ENCODE peak calls at places on chromosomes 5 and 9, in eight cellular contexts. R is stromal cell of bone marrow; W is cerebellar nuclear complex; S is lower leg skin; K is GM13977; Q is activated CD4-positive, alpha-beta T cell treated with anti-CD3 and anti-CD28 coated beads, Interleukin-2, amount 50 U/mL, for 48 hours; N is activated naive CD4-positive, alpha-beta T cell treated with anti-CD3 and anti-CD28 coated beads for 36 hours; G is AG08396. D is an unnamed sample.

GRCh38 chr9:33415152-33416038 is 13.0 kb upstream of the AQP7 start:
- DNase-seq in W (peak), R (no peak), Q (peak), K (peak), S (peak), G (peak), N (peak), D (peak)

GRCh38 chr5:368162-369084 is 46.9 kb downstream of the AHRR start:
- DNase-seq in G (peak), N (no peak), R (peak), W (no peak), K (peak), S (peak), Q (no peak), D (no peak)

GRCh38 chr5:138622051-138622450 is 46.9 kb upstream of the HSPA9 start:
- DNase-seq in N (no peak), S (no peak), W (no peak), R (no peak), Q (no peak), G (no peak), K (no peak), D (no peak)

GRCh38 chr5:154316223-154316967 is 125.9 kb downstream of the GALNT10 start:
- DNase-seq in N (no peak), G (no peak), S (peak), Q (no peak), W (no peak), R (no peak), K (no peak), D (no peak)

GRCh38 chr5:121503111-121503840 is 348.4 kb upstream of the FTMT start:
- DNase-seq in G (no peak), Q (no peak), W (no peak), S (no peak), R (no peak), K (no peak), N (no peak), D (peak)

GRCh38 chr5:90939208-90939607 is 380.6 kb downstream of the ADGRV1 start:
- DNase-seq in N (no peak), K (no peak), S (no peak), W (no peak), G (no peak), R (no peak), Q (no peak), D (no peak)

GRCh38 chr5:139181835-139182452 is 16.2 kb downstream of the SIL1 start:
- DNase-seq in S (no peak), W (no peak), R (no peak), K (no peak), Q (no peak), N (no peak), G (no peak), D (no peak)

GRCh38 chr9:131395745-131396479 is 2.0 kb downstream of the PRRC2B start:
- DNase-seq in S (no peak), W (no peak), Q (no peak), K (no peak), R (no peak), N (no peak), G (peak), D (no peak)

GRCh38 chr5:83042507-83042906 is 34.7 kb downstream of the TMEM167A start:
- DNase-seq in K (no peak), S (no peak), W (no peak), N (no peak), Q (no peak), R (no peak), G (no peak), D (no peak)

GRCh38 chr9:98603821-98604383 is 104.8 kb downstream of the GABBR2 start:
- DNase-seq in Q (no peak), S (peak), K (no peak), G (no peak), W (peak), R (peak), N (no peak), D (no peak)

GRCh38 chr5:72160959-72161358 is 53.7 kb downstream of the MAP1B start:
- DNase-seq in K (no peak), W (no peak), Q (no peak), N (no peak), S (no peak), R (peak), G (no peak), D (no peak)